ENCODE peak calls at places on chromosomes 2 and 18, in nine cellular contexts. M is lung; U is body of pancreas; D is heart right ventricle; S is CD4-positive, CD25-positive, alpha-beta regulatory T cell; E is IMR-90; O is Caco-2; T is CD8-positive, alpha-beta memory T cell; K is neural progenitor cell. G is an unnamed sample.

GRCh38 chr2:195563857-195564512 is 93.0 kb upstream of the SLC39A10 start:
- DNase-seq in M (no peak), U (no peak), D (no peak), S (peak; percentile 44), E (peak; percentile 90), O (no peak), T (no peak), K (no peak), G (no peak)

GRCh38 chr2:159758686-159759085 is 39.3 kb downstream of the CD302 start:
- DNase-seq in M (no peak), U (no peak), D (no peak), S (no peak), E (no peak), O (peak; percentile 65), T (no peak), K (no peak), G (no peak)

GRCh38 chr18:13823707-13824395 is at the start of gene MC5R:
- DNase-seq in M (peak; percentile 48), U (peak; percentile 46), D (peak; percentile 32), S (peak; percentile 62), E (peak; percentile 25), O (peak; percentile 79), T (peak; percentile 74), K (peak; percentile 88), G (peak; percentile 46)

GRCh38 chr18:25946540-25946939 is 143.9 kb downstream of the SS18 start:
- DNase-seq in M (no peak), U (no peak), D (no peak), S (no peak), E (no peak), O (no peak), T (no peak), K (no peak), G (no peak)

GRCh38 chr2:189540551-189540950 is 40.0 kb downstream of the SLC40A1 start:
- DNase-seq in M (no peak), U (no peak), D (no peak), S (no peak), E (no peak), O (no peak), T (no peak), K (no peak), G (no peak)

GRCh38 chr18:9905401-9905922 is 8.4 kb upstream of the VAPA start:
- DNase-seq in M (no peak), U (no peak), D (no peak), S (no peak), E (no peak), O (no peak), T (no peak), K (no peak), G (no peak)

GRCh38 chr18:46867471-46868170 is 49.7 kb downstream of the PIAS2 start:
- DNase-seq in M (no peak), U (no peak), D (no peak), S (no peak), E (no peak), O (no peak), T (no peak), K (no peak), G (peak; percentile 99)

GRCh38 chr2:207239754-207240494 is 74.2 kb upstream of the KLF7 start:
- DNase-seq in M (no peak), U (no peak), D (no peak), S (no peak), E (peak; percentile 74), O (no peak), T (no peak), K (no peak), G (no peak)

GRCh38 chr18:5395860-5396448 is 100.4 kb upstream of the ZBTB14 start:
- DNase-seq in M (no peak), U (no peak), D (no peak), S (no peak), E (no peak), O (no peak), T (no peak), K (no peak), G (no peak)

GRCh38 chr18:39685303-39685902 is 2119.8 kb upstream of the CELF4 start:
- DNase-seq in M (no peak), U (no peak), D (no peak), S (no peak), E (no peak), O (no peak), T (no peak), K (peak; percentile 86), G (no peak)

GRCh38 chr2:144705328-144706245 is 185.7 kb upstream of the ZEB2 start:
- DNase-seq in M (no peak), U (no peak), D (no peak), S (no peak), E (peak; percentile 13), O (no peak), T (no peak), K (no peak), G (no peak)

GRCh38 chr2:128286905-128287779 is 31.5 kb downstream of the HS6ST1 start:
- DNase-seq in M (no peak), U (no peak), D (no peak), S (no peak), E (no peak), O (no peak), T (no peak), K (no peak), G (no peak)

GRCh38 chr2:10265328-10266132 is 37.2 kb upstream of the HPCAL1 start:
- DNase-seq in M (no peak), U (no peak), D (no peak), S (no peak), E (no peak), O (no peak), T (peak; percentile 30), K (no peak), G (no peak)

DNA sequence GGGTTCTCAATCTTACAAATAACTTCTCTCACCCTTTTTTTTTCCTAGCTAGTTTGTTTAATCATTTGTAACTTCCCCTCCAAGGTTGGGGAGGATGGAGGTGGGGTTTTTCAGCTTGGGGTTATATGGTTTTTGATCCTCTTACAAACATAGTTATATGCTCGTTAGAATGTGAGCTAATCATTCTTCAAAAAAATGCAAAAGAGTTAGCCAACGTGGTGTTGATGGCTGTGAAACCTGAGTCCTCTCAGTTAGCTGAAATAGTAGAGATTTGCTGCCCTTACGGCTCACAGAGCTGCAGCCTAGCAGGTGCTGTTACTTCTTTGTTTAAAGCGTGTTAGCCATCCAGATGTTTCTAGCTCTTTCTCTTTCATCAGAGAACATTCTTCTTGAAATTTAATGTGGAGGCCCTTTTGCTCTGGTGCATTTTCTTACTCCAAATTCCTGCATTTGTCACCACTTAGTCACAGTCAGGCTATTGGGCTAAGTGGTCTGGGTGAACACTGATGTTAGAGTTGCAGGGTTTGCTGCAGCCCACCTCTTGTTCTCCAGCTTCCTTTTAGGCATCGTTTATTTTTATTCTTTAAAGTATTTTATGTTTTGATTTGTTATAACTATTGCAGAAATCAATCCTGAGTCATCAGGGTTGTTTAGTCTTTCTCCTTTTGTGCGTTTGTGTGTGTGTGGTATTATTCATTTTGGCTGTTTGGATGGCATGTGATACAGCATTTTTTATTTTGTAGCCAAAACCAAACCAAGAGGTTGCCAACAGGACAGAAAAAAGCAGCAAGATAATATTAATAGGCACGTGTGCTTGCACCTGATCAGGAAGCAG is 41.1 kb downstream of the LIMS1 start:
- DNase-seq in M (no peak), U (no peak), D (no peak), S (no peak), E (peak; percentile 95), O (no peak), T (no peak), K (peak; percentile 61), G (no peak)
- H3K4me1 ChIP-seq in M (peaks cover 19% of the 10 kb centered on the region), U (peaks cover 39% of the 10 kb centered on the region), D (peaks cover 64% of the 10 kb centered on the region), S (peaks cover 14% of the 10 kb centered on the region), E (peaks cover 37% of the 10 kb centered on the region), O (peaks cover 31% of the 10 kb centered on the region), T (no peaks in the 10 kb centered on the region), K (peaks cover 25% of the 10 kb centered on the region), G (peaks cover 6% of the 10 kb centered on the region)

GRCh38 chr2:130372055-130372832 is 16.4 kb downstream of the PTPN18 start:
- DNase-seq in M (peak; percentile 94), U (peak; percentile 90), D (peak; percentile 89), S (peak; percentile 69), E (peak; percentile 69), O (peak; percentile 98), T (peak; percentile 80), K (peak; percentile 95), G (peak; percentile 68)
- H3K4me3 ChIP-seq in M (peak overlapping the region; percentile 86), U (peak overlapping the region; percentile 88), D (peak overlapping the region; percentile 90), S (peak overlapping the region; percentile 81), E (peak overlapping the region; percentile 79), O (peak overlapping the region; percentile 92), T (peak overlapping the region; percentile 85), K (peak overlapping the region; percentile 64), G (peak overlapping the region; percentile 61)

DNA sequence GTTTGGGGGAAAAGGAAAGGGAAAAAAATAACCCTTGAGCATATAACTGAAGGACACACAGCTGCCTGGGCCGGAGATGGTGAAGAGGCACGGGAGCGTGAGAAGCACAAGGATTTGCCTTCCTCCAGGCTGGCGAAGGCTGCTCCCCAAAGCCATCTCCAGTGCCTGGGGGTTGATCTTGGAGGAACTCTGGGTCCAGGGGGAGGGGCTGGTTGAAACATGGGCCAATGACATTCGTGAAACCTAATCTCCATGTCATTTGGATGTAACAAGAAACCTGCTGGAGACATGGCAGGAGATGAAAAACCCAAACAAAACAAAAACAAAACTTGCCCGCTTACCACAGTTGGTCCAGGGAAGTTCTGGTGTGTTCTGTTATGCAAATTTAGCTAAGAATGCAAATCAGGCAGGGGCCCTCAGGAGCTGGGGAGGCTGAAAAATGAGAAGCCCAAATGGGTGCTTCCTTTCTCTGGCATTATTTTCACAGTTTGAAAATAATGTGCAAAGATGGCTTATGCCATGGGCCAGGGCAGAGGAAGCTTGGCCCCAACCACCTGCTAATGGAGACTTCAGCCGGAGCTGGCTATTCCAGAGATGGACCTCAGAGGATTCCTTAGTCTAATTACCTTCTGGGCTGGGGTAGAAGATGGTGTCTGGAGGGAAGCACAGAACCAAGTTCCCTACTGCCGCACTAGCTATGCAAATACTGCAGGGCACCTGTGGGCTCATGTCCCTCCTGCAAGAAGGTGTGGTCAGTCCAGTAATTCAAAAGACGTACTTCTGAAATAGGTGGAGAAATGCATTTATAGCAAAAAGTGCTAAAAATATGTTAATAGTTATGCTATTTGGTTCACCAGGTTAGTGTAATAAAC is 180.9 kb downstream of the BCL2 start:
- DNase-seq in M (no peak), U (no peak), D (peak; percentile 39), S (no peak), E (no peak), O (no peak), T (no peak), K (peak; percentile 68), G (peak; percentile 42)
- H3K9me3 ChIP-seq in M (no peaks in the 10 kb centered on the region), U (no peaks in the 10 kb centered on the region), D (no peaks in the 10 kb centered on the region), S (no peaks in the 10 kb centered on the region), E (no peaks in the 10 kb centered on the region), O (no peaks in the 10 kb centered on the region), T (no peaks in the 10 kb centered on the region), K (no peaks in the 10 kb centered on the region), G (no peaks in the 10 kb centered on the region)

GRCh38 chr2:231391981-231392380 is 3.5 kb upstream of the B3GNT7 start:
- DNase-seq in M (no peak), U (no peak), D (no peak), S (no peak), E (no peak), O (no peak), T (no peak), K (no peak), G (no peak)

GRCh38 chr2:231392431-231393148 is 2.9 kb upstream of the B3GNT7 start:
- DNase-seq in M (no peak), U (no peak), D (no peak), S (no peak), E (no peak), O (no peak), T (no peak), K (no peak), G (no peak)

GRCh38 chr2:231394201-231395141 is 1.0 kb upstream of the B3GNT7 start:
- DNase-seq in M (peak; percentile 76), U (peak; percentile 61), D (no peak), S (no peak), E (no peak), O (peak; percentile 44), T (no peak), K (peak; percentile 61), G (no peak)

GRCh38 chr2:231395188-231396057 is at the start of gene B3GNT7:
- DNase-seq in M (peak; percentile 34), U (peak; percentile 50), D (no peak), S (no peak), E (no peak), O (peak; percentile 35), T (no peak), K (peak; percentile 61), G (no peak)

GRCh38 chr2:231393149-231394131 is 2.1 kb upstream of the B3GNT7 start:
- DNase-seq in M (no peak), U (no peak), D (no peak), S (no peak), E (no peak), O (no peak), T (no peak), K (peak; percentile 71), G (no peak)
- H3K4me1 ChIP-seq in M (no peaks in the 10 kb centered on the region), U (peaks cover 42% of the 10 kb centered on the region), D (peaks cover 4% of the 10 kb centered on the region), S (no peaks in the 10 kb centered on the region), E (peaks cover under 1% of the 10 kb centered on the region), O (peaks cover 9% of the 10 kb centered on the region), T (peaks cover 16% of the 10 kb centered on the region), K (peaks cover 11% of the 10 kb centered on the region), G (no peaks in the 10 kb centered on the region)

G was measured in HAP-1.